ENCODE peak calls at places on chromosomes 3 and 15, in ten cellular contexts. A, D, Q, H, B, N, M, P, X and S are unnamed samples.

GRCh38 chr3:39748002-39748401 is 61.4 kb upstream of the MYRIP start:
- DNase-seq in D (no peak), Q (no peak), P (no peak), X (no peak), B (no peak), H (no peak), M (peak), A (no peak), N (no peak), S (no peak)

GRCh38 chr3:189635385-189635784 is 4.2 kb downstream of the TP63 start:
- DNase-seq in M (no peak), D (no peak), P (no peak), X (no peak), Q (no peak), A (no peak), B (peak), N (no peak), H (no peak), S (no peak)

GRCh38 chr15:28948036-28948435 is 62.3 kb downstream of the APBA2 start:
- DNase-seq in B (no peak), X (no peak), P (no peak), D (no peak), Q (no peak), A (no peak), H (no peak), N (no peak), M (no peak), S (no peak)

GRCh38 chr3:78751266-78751665 is 1016.5 kb downstream of the ROBO1 start:
- DNase-seq in A (no peak), Q (no peak), P (no peak), N (no peak), H (no peak), X (no peak), D (no peak), B (no peak), M (no peak), S (no peak)

GRCh38 chr3:69013256-69014021 is at the start of gene EOGT:
- DNase-seq in B (peak), H (peak), N (peak), A (peak), D (peak), P (peak), X (peak), M (peak), Q (peak), S (peak)

GRCh38 chr3:117278424-117279190 is 569.0 kb downstream of the TUSC7 start:
- DNase-seq in B (no peak), X (no peak), H (no peak), P (no peak), M (peak), Q (no peak), N (no peak), D (no peak), A (peak), S (peak)

GRCh38 chr3:119856695-119857094 is 74.8 kb downstream of the NR1I2 start:
- DNase-seq in B (no peak), M (no peak), N (no peak), Q (no peak), D (no peak), H (peak), A (no peak), X (no peak), P (no peak), S (no peak)

GRCh38 chr15:81859737-81860516 is 185.9 kb downstream of the MEX3B start:
- DNase-seq in A (peak), Q (no peak), N (no peak), M (peak), B (no peak), X (no peak), H (no peak), P (no peak), D (no peak), S (no peak)

GRCh38 chr15:57911247-57911646 is 154.3 kb downstream of the ALDH1A2 start:
- DNase-seq in B (no peak), M (no peak), H (no peak), X (no peak), N (no peak), D (no peak), Q (peak), A (no peak), P (no peak), S (no peak)

GRCh38 chr15:58447244-58448010 is 15.6 kb downstream of the LIPC start:
- DNase-seq in P (no peak), B (no peak), X (peak), Q (no peak), M (no peak), D (no peak), H (peak), A (no peak), N (no peak), S (peak)

GRCh38 chr15:69014454-69014853 is at the start of gene NOX5:
- DNase-seq in M (no peak), X (peak), Q (no peak), B (no peak), A (no peak), P (no peak), H (no peak), N (no peak), D (peak), S (peak)

GRCh38 chr15:67101981-67102929 is 36.9 kb downstream of the SMAD3 start:
- DNase-seq in H (peak), X (no peak), Q (no peak), D (no peak), N (no peak), P (no peak), B (no peak), M (no peak), A (no peak), S (no peak)

GRCh38 chr3:40876019-40876418 is 323.3 kb upstream of the CTNNB1 start:
- DNase-seq in H (no peak), P (no peak), A (no peak), X (no peak), D (no peak), B (no peak), Q (no peak), N (no peak), M (no peak), S (no peak)

GRCh38 chr3:18740631-18741583 is 315.8 kb upstream of the SATB1 start:
- DNase-seq in B (no peak), N (peak), P (no peak), H (no peak), A (no peak), D (no peak), X (peak), Q (no peak), M (no peak), S (no peak)

GRCh38 chr3:46880884-46881818 is 3.6 kb downstream of the PTH1R start:
- DNase-seq in A (no peak), H (no peak), N (no peak), X (no peak), D (peak), Q (no peak), P (no peak), M (no peak), B (no peak), S (no peak)

GRCh38 chr3:38006445-38006995 is 15.9 kb downstream of the VILL start:
- DNase-seq in N (no peak), Q (no peak), A (no peak), X (no peak), P (no peak), B (no peak), M (no peak), H (no peak), D (no peak), S (no peak)

GRCh38 chr15:25183581-25184330 is 229.0 kb downstream of the SNRPN start:
- DNase-seq in Q (no peak), D (no peak), A (no peak), H (no peak), N (no peak), P (no peak), M (no peak), X (no peak), B (no peak), S (no peak)

GRCh38 chr3:149967067-149967685 is 3.5 kb downstream of the PFN2 start:
- DNase-seq in N (no peak), X (peak), M (peak), B (no peak), P (peak), D (no peak), H (peak), Q (peak), A (peak), S (peak)